ENCODE peak calls at places on chromosomes 3 and 15, in six cellular contexts. F is endodermal cell, D is GM12878, U is heart left ventricle, T is psoas muscle, N is esophagus squamous epithelium. R is an unnamed sample.
A peak's percentile ranks its signal among the peaks of the same experiment; 100 is the strongest.

GRCh38 chr3:4976109-4976508 is 3.1 kb upstream of the BHLHE40 start:
- DNase-seq in F (peak; percentile 92), D (no peak), U (peak; percentile 50), T (peak; percentile 73), N (no peak), R (peak; percentile 79)

GRCh38 chr3:35675206-35675605 is 35.9 kb downstream of the ARPP21 start:
- DNase-seq in F (no peak), D (no peak), U (no peak), T (no peak), N (no peak), R (no peak)

GRCh38 chr3:151044706-151045105 is 40.8 kb upstream of the MED12L start:
- DNase-seq in F (no peak), D (no peak), U (no peak), T (no peak), N (no peak), R (no peak)

GRCh38 chr3:141646760-141647561 is 91.1 kb upstream of the RNF7 start:
- DNase-seq in F (peak; percentile 79), D (no peak), U (peak; percentile 54), T (no peak), N (no peak), R (peak; percentile 56)

GRCh38 chr3:81476652-81477051 is 284.8 kb downstream of the GBE1 start:
- DNase-seq in F (no peak), D (no peak), U (no peak), T (no peak), N (no peak), R (no peak)

GRCh38 chr3:99967796-99968195 is 146.5 kb downstream of the FILIP1L start:
- DNase-seq in F (no peak), D (no peak), U (no peak), T (no peak), N (no peak), R (no peak)

GRCh38 chr3:66507631-66508260 is 6.9 kb upstream of the LRIG1 start:
- DNase-seq in F (no peak), D (no peak), U (peak; percentile 70), T (no peak), N (no peak), R (no peak)

GRCh38 chr3:16462679-16463078 is 50.8 kb downstream of the RFTN1 start:
- DNase-seq in F (no peak), D (no peak), U (no peak), T (no peak), N (no peak), R (no peak)

GRCh38 chr3:114192141-114192540 is 13.3 kb upstream of the DRD3 start:
- DNase-seq in F (no peak), D (no peak), U (no peak), T (no peak), N (no peak), R (no peak)

GRCh38 chr15:69599271-69599670 is 146.7 kb downstream of the RPLP1 start:
- DNase-seq in F (no peak), D (no peak), U (no peak), T (no peak), N (no peak), R (no peak)

GRCh38 chr3:187265461-187265955 is 26.0 kb downstream of the MASP1 start:
- DNase-seq in F (no peak), D (no peak), U (peak; percentile 50), T (no peak), N (no peak), R (no peak)

GRCh38 chr3:58200121-58200709 is 10.6 kb downstream of the DNASE1L3 start:
- DNase-seq in F (no peak), D (no peak), U (no peak), T (no peak), N (no peak), R (no peak)

GRCh38 chr15:74270155-74270554 is 34.0 kb downstream of the CCDC33 start:
- DNase-seq in F (no peak), D (no peak), U (no peak), T (no peak), N (no peak), R (no peak)

GRCh38 chr3:46695177-46695961 is 1.9 kb upstream of the ALS2CL start:
- DNase-seq in F (peak; percentile 90), D (no peak), U (peak; percentile 81), T (peak; percentile 80), N (no peak), R (peak; percentile 83)

GRCh38 chr15:52780172-52780980 is 9.8 kb downstream of the ONECUT1 start:
- DNase-seq in F (peak; percentile 90), D (peak; percentile 39), U (no peak), T (peak; percentile 76), N (no peak), R (peak; percentile 70)

GRCh38 chr3:38773528-38773927 is 42.5 kb downstream of the SCN10A start:
- DNase-seq in F (no peak), D (no peak), U (no peak), T (no peak), N (no peak), R (no peak)

GRCh38 chr3:156601497-156601896 is 46.6 kb upstream of the SSR3 start:
- DNase-seq in F (no peak), D (no peak), U (no peak), T (no peak), N (no peak), R (no peak)

GRCh38 chr3:77039606-77040553 is at the start of gene ROBO2:
- DNase-seq in F (peak; percentile 89), D (no peak), U (peak; percentile 27), T (peak; percentile 42), N (no peak), R (peak; percentile 41)

GRCh38 chr15:71448688-71449114 is 333.4 kb downstream of the THSD4 start:
- DNase-seq in F (peak; percentile 88), D (no peak), U (no peak), T (no peak), N (no peak), R (no peak)

DNA sequence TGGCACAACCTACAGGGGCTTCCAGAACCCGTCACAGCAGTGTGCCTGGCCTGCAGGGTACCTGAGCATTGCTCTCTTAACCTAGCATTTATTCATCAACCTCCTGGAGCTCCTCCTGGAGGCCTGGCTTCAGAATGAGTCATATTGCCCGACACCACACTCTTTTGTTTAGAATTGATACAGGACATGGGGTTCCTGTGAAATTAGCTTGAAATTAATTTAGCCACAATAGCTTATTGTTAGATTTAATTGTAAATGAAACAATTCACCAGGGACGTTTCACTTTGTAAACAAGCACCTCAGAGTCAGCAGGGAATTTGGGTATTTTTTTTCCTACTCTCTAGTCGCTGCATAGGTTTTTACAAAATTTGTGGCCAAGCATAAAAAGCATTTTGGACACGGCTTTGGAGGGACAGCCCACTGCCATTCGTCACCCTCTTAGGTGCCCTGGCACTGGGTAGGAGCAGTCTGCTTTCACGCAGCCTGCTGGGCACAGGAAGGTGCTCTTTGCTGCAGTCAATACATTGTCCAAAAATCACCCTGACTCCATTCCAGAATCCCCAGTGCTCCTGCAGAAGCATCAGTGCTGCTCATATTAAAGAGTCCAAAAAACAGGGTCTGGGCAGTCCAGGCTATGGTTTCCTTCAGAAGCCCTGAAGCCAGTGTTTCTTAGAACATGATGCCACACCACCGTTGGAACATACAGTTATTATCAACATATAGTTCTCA is 60.8 kb upstream of the MEF2A start:
- DNase-seq in F (peak; percentile 59), D (no peak), U (no peak), T (no peak), N (no peak), R (no peak)
- H3K4me1 ChIP-seq in F (no peaks in the 10 kb centered on the region), D (peaks cover 81% of the 10 kb centered on the region), U (peaks cover 25% of the 10 kb centered on the region), T (peaks cover 47% of the 10 kb centered on the region), N (peaks cover 40% of the 10 kb centered on the region), R (peaks cover 66% of the 10 kb centered on the region)

DNA sequence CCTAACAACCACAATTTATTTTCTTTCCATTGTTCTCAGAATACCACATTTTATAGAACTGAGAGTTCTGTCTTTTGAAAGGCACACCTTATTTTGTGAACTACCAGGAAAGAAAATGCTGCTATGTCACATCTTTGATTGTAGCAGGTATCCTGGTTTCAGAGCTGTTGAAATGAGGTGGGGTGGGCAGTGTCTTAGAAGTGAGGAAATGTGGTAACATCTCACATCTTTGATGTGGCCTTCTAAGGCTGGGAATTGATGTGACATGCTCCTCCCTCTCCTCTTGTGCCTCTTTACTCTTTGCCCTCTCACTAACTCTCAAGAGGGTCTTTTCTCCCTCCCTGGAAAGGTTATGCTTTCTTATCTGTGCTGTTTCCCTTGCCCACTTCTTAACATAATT is 23.8 kb upstream of the SPTSSB start:
- DNase-seq in F (no peak), D (no peak), U (no peak), T (no peak), N (no peak), R (no peak)
- H3K27ac ChIP-seq in F (no peak overlapping the region), D (no peak overlapping the region), U (no peak overlapping the region), T (no peak overlapping the region), N (peak overlapping the region; percentile 37), R (no peak overlapping the region)

GRCh38 chr3:11093823-11094340 is 60.4 kb upstream of the HRH1 start:
- DNase-seq in F (no peak), D (no peak), U (no peak), T (no peak), N (no peak), R (no peak)

GRCh38 chr3:11099306-11099705 is 55.0 kb upstream of the HRH1 start:
- DNase-seq in F (no peak), D (no peak), U (no peak), T (no peak), N (no peak), R (no peak)

GRCh38 chr3:11096266-11097135 is 57.8 kb upstream of the HRH1 start:
- DNase-seq in F (peak; percentile 87), D (no peak), U (peak; percentile 82), T (peak; percentile 77), N (no peak), R (peak; percentile 73)

GRCh38 chr3:11091791-11092190 is 62.5 kb upstream of the HRH1 start:
- DNase-seq in F (no peak), D (no peak), U (no peak), T (no peak), N (no peak), R (no peak)

DNA sequence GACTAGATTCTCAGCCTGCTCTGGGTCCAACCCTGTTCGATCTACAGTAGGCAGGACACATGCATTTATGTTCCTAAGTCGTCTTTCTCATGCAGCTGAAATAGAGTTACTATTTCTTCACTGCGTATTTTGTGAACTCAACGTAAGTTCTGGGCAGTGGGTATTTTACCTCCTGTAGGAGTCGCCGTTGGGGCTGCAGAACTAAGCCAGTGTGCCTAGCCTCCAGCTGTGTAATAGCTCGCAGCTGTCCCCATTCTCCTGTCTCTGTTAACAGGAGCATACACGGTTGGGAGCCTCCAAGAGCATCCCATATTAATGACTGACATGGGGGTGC is 58.4 kb upstream of the HRH1 start:
- DNase-seq in F (peak; percentile 68), D (no peak), U (no peak), T (no peak), N (no peak), R (no peak)
- TF ChIP-seq CTCF in F (peak; percentile 53), D (no peak), U (no peak), T (no peak), N (no peak), R (no peak)

DNA sequence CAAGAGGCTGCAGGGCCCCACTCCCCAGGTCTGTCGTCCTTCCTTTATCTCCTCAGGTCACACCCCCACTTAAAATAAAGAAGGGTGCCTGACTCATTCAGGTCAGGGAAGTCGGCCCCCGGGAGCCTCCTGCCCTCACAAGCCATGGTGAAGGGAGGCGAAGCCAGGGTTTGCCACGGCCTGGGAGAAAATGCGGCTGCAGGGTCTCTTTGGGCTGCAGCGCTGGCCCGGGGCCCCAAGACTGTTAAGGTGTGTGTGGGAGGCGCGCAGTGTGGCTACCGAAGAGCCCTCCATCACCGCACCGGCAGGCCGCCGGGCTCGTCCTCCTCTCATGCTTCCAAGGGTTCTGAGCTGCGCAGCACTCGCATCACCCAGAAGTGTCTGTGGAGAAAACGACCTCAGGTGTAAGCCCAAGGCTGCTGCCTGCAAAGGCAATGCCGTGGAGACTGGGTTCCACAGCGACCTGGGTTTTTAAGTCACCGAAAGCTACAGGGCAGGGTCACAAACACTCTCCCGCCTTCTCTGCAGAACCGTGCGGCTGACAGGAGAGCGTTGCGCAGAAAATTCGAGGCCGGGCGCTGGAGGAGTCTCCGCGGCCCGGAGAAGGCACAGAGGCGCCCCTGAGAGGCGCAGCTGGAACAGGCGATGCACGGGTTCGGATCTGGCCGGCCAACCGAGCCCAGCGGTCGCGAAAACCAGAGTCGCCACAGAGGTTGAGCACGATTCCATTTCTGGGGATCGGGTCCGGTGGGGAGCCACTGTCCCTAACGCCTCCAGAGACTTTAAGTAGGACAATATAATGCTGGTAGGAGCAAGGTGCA is 8.7 kb downstream of the FOXL2 start:
- DNase-seq in F (peak; percentile 81), D (no peak), U (no peak), T (no peak), N (no peak), R (no peak)
- H3K4me1 ChIP-seq in F (peaks cover 10% of the 10 kb centered on the region), D (no peaks in the 10 kb centered on the region), U (peaks cover 37% of the 10 kb centered on the region), T (peaks cover 36% of the 10 kb centered on the region), N (peaks cover 46% of the 10 kb centered on the region), R (peaks cover 46% of the 10 kb centered on the region)

R was measured in lower lobe of right lung.